ENCODE peak calls at places on chromosomes 1 and 21, in six cellular contexts. L is GM12864; G is ELF-1; A is effector CD8-positive, alpha-beta T cell; U is kidney tubule cell; W is cardiac fibroblast. P is an unnamed sample.

GRCh38 chr1:15139654-15140350 is 13.7 kb upstream of the TMEM51 start:
- DNase-seq in W (no peak), A (no peak), U (peak), G (peak), L (no peak), P (no peak)

GRCh38 chr1:172745014-172745413 is 86.1 kb downstream of the FASLG start:
- DNase-seq in L (peak), G (peak), W (peak), A (no peak), U (peak), P (no peak)

GRCh38 chr1:222918746-222919477 is 104.1 kb downstream of the DISP1 start:
- DNase-seq in G (no peak), L (no peak), U (no peak), A (no peak), W (no peak), P (no peak)

GRCh38 chr1:211257831-211258225 is 1.3 kb upstream of the RCOR3 start:
- DNase-seq in G (no peak), L (no peak), W (peak), A (no peak), U (peak), P (no peak)

GRCh38 chr1:208100906-208101305 is 143.3 kb downstream of the PLXNA2 start:
- DNase-seq in U (no peak), G (no peak), A (no peak), W (peak), L (no peak), P (no peak)

GRCh38 chr1:181094402-181094801 is 5.9 kb downstream of the IER5 start:
- DNase-seq in A (no peak), L (no peak), U (no peak), W (no peak), G (no peak), P (no peak)

GRCh38 chr1:11751087-11751486 is 10.9 kb upstream of the C1orf167 start:
- DNase-seq in G (no peak), U (no peak), L (no peak), W (no peak), A (no peak), P (no peak)

GRCh38 chr1:32142446-32143301 is 34.8 kb downstream of the KPNA6 start:
- DNase-seq in U (peak), L (no peak), W (peak), A (no peak), G (peak), P (no peak)

GRCh38 chr1:58545591-58546519 is 671 bp downstream of the OMA1 start:
- DNase-seq in L (peak), G (peak), A (peak), U (peak), W (peak), P (peak)

GRCh38 chr1:1431845-1432565 is 3.5 kb upstream of the VWA1 start:
- DNase-seq in L (no peak), W (peak), A (no peak), U (no peak), G (peak), P (no peak)

GRCh38 chr1:183069562-183070216 is 46.5 kb downstream of the LAMC1 start:
- DNase-seq in L (no peak), W (no peak), A (no peak), G (no peak), U (peak), P (no peak)

GRCh38 chr1:51936531-51936930 is 54.0 kb downstream of the RAB3B start:
- DNase-seq in W (peak), G (no peak), L (no peak), A (no peak), U (no peak), P (no peak)

GRCh38 chr1:237205400-237206064 is 163.5 kb downstream of the RYR2 start:
- DNase-seq in G (no peak), W (peak), U (no peak), L (no peak), A (no peak), P (no peak)

GRCh38 chr1:24910751-24911650 is 19.1 kb downstream of the RUNX3 start:
- DNase-seq in W (no peak), A (peak), G (no peak), L (no peak), U (no peak), P (peak)

GRCh38 chr1:46411601-46412341 is 17.7 kb downstream of the FAAH start:
- DNase-seq in A (no peak), L (no peak), U (no peak), W (no peak), G (peak), P (no peak)

GRCh38 chr1:220810179-220810653 is 23.5 kb downstream of the MTARC1 start:
- DNase-seq in U (peak), W (peak), G (peak), L (peak), A (peak), P (peak)

GRCh38 chr1:54543729-54544496 is 4.1 kb upstream of the ACOT11 start:
- DNase-seq in L (no peak), A (no peak), U (peak), G (no peak), W (peak), P (no peak)

GRCh38 chr1:207495816-207496792 is at the start of gene CR1:
- DNase-seq in A (no peak), U (no peak), G (peak), W (peak), L (peak), P (no peak)

GRCh38 chr1:47643506-47644215 is 205.8 kb downstream of the FOXD2 start:
- DNase-seq in L (no peak), W (no peak), A (no peak), U (no peak), G (peak), P (no peak)

GRCh38 chr21:43369124-43369523 is 57.8 kb downstream of the SIK1 start:
- DNase-seq in U (peak), W (peak), L (no peak), G (no peak), A (no peak), P (no peak)

GRCh38 chr1:71770121-71770520 is 512.2 kb downstream of the NEGR1 start:
- DNase-seq in W (peak), U (peak), A (no peak), L (no peak), G (no peak), P (no peak)

GRCh38 chr1:163069142-163069541 is at the start of gene RGS4:
- DNase-seq in U (peak), G (peak), W (peak), A (no peak), L (no peak), P (no peak)

GRCh38 chr1:110210604-110211502 is 739 bp downstream of the KCNC4 start:
- DNase-seq in A (peak), U (peak), W (peak), L (no peak), G (peak), P (peak)

GRCh38 chr1:208308221-208308620 is 64.0 kb upstream of the PLXNA2 start:
- DNase-seq in U (no peak), G (no peak), A (no peak), L (no peak), W (no peak), P (no peak)

GRCh38 chr1:56915960-56916359 is 49.9 kb downstream of the C8B start:
- DNase-seq in A (no peak), U (peak), W (no peak), L (no peak), G (no peak), P (no peak)

GRCh38 chr1:3306583-3307285 is 147.7 kb upstream of the ARHGEF16 start:
- DNase-seq in G (no peak), A (no peak), U (peak), L (no peak), W (peak), P (no peak)

GRCh38 chr1:198258491-198258890 is 101.7 kb downstream of the NEK7 start:
- DNase-seq in L (peak), A (no peak), U (peak), G (no peak), W (peak), P (no peak)

GRCh38 chr1:244502630-244503029 is 41.6 kb downstream of the CATSPERE start:
- DNase-seq in G (no peak), W (no peak), L (no peak), U (no peak), A (no peak), P (no peak)

GRCh38 chr1:54975709-54976108 is 4.7 kb upstream of the TMEM61 start:
- DNase-seq in L (no peak), W (no peak), A (no peak), G (peak), U (no peak), P (no peak)

P was measured in T-helper 22 cell.